ENCODE peak calls at places on chromosomes 16 and 17, in eight cellular contexts. T is AG04449; R is CD4-positive, alpha-beta T cell; U is progenitor cell of endocrine pancreas; F is stimulated activated CD4-positive, alpha-beta T cell treated with anti-CD3 and anti-CD28 coated beads, Interleukin-1b, Interleukin-23, amount 100 ng/mL, for 24 hours; L is posterior cingulate gyrus; Y is right cardiac atrium; N is cardiac septum. W is an unnamed sample.
A peak's percentile ranks its signal among the peaks of the same experiment; 100 is the strongest.

GRCh38 chr16:64122177-64122576 is 999.7 kb downstream of the CDH11 start:
- DNase-seq in L (no peak), Y (no peak), R (no peak), F (no peak), N (no peak), U (no peak), T (no peak), W (no peak)

GRCh38 chr17:63911657-63912100 is 621 bp upstream of the CSHL1 start:
- DNase-seq in T (no peak), R (peak; percentile 57), Y (no peak), L (no peak), N (peak; percentile 41), U (peak; percentile 63), F (peak; percentile 48), W (no peak)

GRCh38 chr17:2025220-2025621 is at the start of gene RTN4RL1:
- DNase-seq in L (peak; percentile 96), Y (peak; percentile 77), F (peak; percentile 50), R (peak; percentile 71), T (no peak), N (no peak), U (peak; percentile 41), W (no peak)

GRCh38 chr17:6701719-6702118 is 11.4 kb downstream of the SLC13A5 start:
- DNase-seq in N (no peak), T (no peak), U (peak; percentile 34), R (no peak), Y (no peak), L (no peak), F (peak; percentile 39), W (no peak)

GRCh38 chr17:80817861-80818260 is 173.8 kb upstream of the CHMP6 start:
- DNase-seq in N (peak; percentile 14), R (no peak), F (no peak), U (no peak), Y (no peak), L (peak; percentile 46), T (no peak), W (no peak)

GRCh38 chr17:199195-199604 is 17.8 kb upstream of the DOC2B start:
- DNase-seq in F (no peak), R (no peak), Y (peak; percentile 18), N (peak; percentile 71), L (peak; percentile 74), U (no peak), T (peak; percentile 2), W (no peak)

GRCh38 chr16:79170565-79171242 is 429.8 kb downstream of the MAF start:
- DNase-seq in N (no peak), U (no peak), L (no peak), Y (peak; percentile 28), F (no peak), T (no peak), R (no peak), W (no peak)

GRCh38 chr16:80596507-80597207 is 55.9 kb downstream of the DYNLRB2 start:
- DNase-seq in N (no peak), F (no peak), T (no peak), R (no peak), Y (no peak), U (no peak), L (no peak), W (no peak)

GRCh38 chr17:21019976-21020575 is 22.7 kb downstream of the USP22 start:
- DNase-seq in R (peak; percentile 29), T (no peak), N (no peak), F (no peak), Y (no peak), L (peak; percentile 93), U (no peak), W (no peak)

GRCh38 chr17:2087597-2088211 is 32.8 kb downstream of the HIC1 start:
- DNase-seq in L (peak; percentile 67), F (peak; percentile 42), Y (peak; percentile 51), N (no peak), T (no peak), R (no peak), U (no peak), W (no peak)

GRCh38 chr17:59558039-59558438 is 7.4 kb upstream of the DHX40 start:
- DNase-seq in U (no peak), N (no peak), R (no peak), Y (no peak), F (no peak), L (no peak), T (no peak), W (no peak)

GRCh38 chr16:3444032-3444388 is 530 bp downstream of the NAA60 start:
- DNase-seq in Y (no peak), R (no peak), F (no peak), N (no peak), U (no peak), L (no peak), T (peak; percentile 33), W (no peak)

GRCh38 chr16:58638148-58639036 is 8.8 kb upstream of the CNOT1 start:
- DNase-seq in F (no peak), U (no peak), Y (peak; percentile 21), L (peak; percentile 22), R (no peak), N (no peak), T (peak; percentile 63), W (no peak)

GRCh38 chr16:27230562-27230991 is 27.3 kb downstream of the KDM8 start:
- DNase-seq in R (peak; percentile 83), N (no peak), L (peak; percentile 66), U (no peak), T (no peak), F (peak; percentile 54), Y (no peak), W (no peak)

GRCh38 chr17:82386256-82386831 is 14.8 kb downstream of the UTS2R start:
- DNase-seq in T (no peak), Y (no peak), R (no peak), N (no peak), L (peak; percentile 7), U (no peak), F (no peak), W (no peak)

GRCh38 chr17:10744509-10745000 is 14.7 kb upstream of the TMEM220 start:
- DNase-seq in F (no peak), R (no peak), Y (no peak), N (no peak), T (no peak), L (no peak), U (no peak), W (no peak)

GRCh38 chr17:61002316-61002736 is 324.7 kb downstream of the BCAS3 start:
- DNase-seq in F (no peak), N (no peak), T (no peak), L (no peak), Y (no peak), R (no peak), U (no peak), W (peak; percentile 22)

GRCh38 chr16:84673203-84673535 is 24.9 kb downstream of the KLHL36 start:
- DNase-seq in R (no peak), F (no peak), L (no peak), U (no peak), N (no peak), Y (no peak), T (no peak), W (no peak)

W was measured in non-pigmented ciliary epithelial cell.